ENCODE peak calls at places on chromosome 22, in six cellular contexts. K, L, C, T, E and X are unnamed samples.

GRCh38 chr22:24091551-24092420 is 80.7 kb downstream of the CABIN1 start:
- DNase-seq in K (no peak), L (no peak), C (no peak), T (no peak), E (no peak), X (no peak)

GRCh38 chr22:50191041-50191740 is 5.5 kb downstream of the TRABD start:
- DNase-seq in K (no peak), L (peak), C (no peak), T (no peak), E (no peak), X (peak)

GRCh38 chr22:46738961-46739870 is 1.2 kb upstream of the CERK start:
- DNase-seq in K (peak), L (peak), C (peak), T (peak), E (peak), X (no peak)

GRCh38 chr22:50105529-50106100 is 15.8 kb downstream of the MOV10L1 start:
- DNase-seq in K (no peak), L (no peak), C (no peak), T (no peak), E (no peak), X (peak)

GRCh38 chr22:22999473-22999872 is 70.8 kb upstream of the GNAZ start:
- DNase-seq in K (no peak), L (no peak), C (no peak), T (no peak), E (no peak), X (no peak)

GRCh38 chr22:26709617-26710390 is 52.4 kb downstream of the MIAT start:
- DNase-seq in K (no peak), L (no peak), C (no peak), T (no peak), E (no peak), X (no peak)

GRCh38 chr22:23913306-23913660 is 19.1 kb downstream of the MIF start:
- DNase-seq in K (no peak), L (peak), C (no peak), T (no peak), E (no peak), X (peak)

GRCh38 chr22:43945632-43946390 is 9.4 kb upstream of the SAMM50 start:
- DNase-seq in K (peak), L (peak), C (peak), T (peak), E (no peak), X (peak)

GRCh38 chr22:47259990-47260389 is 497.5 kb downstream of the TBC1D22A start:
- DNase-seq in K (no peak), L (no peak), C (no peak), T (no peak), E (no peak), X (no peak)

GRCh38 chr22:42321908-42322561 is 51.6 kb upstream of the TCF20 start:
- DNase-seq in K (no peak), L (no peak), C (no peak), T (no peak), E (no peak), X (no peak)

GRCh38 chr22:19117111-19117512 is 5.1 kb downstream of the DGCR2 start:
- DNase-seq in K (peak), L (no peak), C (no peak), T (no peak), E (peak), X (no peak)

GRCh38 chr22:16824718-16825687 is at the start of gene XKR3:
- DNase-seq in K (no peak), L (no peak), C (no peak), T (no peak), E (no peak), X (peak)

GRCh38 chr22:28297504-28297903 is 378.4 kb upstream of the PITPNB start:
- DNase-seq in K (no peak), L (peak), C (no peak), T (no peak), E (no peak), X (peak)

GRCh38 chr22:50470491-50470890 is 4.3 kb downstream of the SBF1 start:
- DNase-seq in K (no peak), L (peak), C (no peak), T (no peak), E (no peak), X (no peak)

GRCh38 chr22:35835998-35836691 is 118.5 kb downstream of the APOL5 start:
- DNase-seq in K (peak), L (no peak), C (peak), T (peak), E (peak), X (no peak)

GRCh38 chr22:35900483-35901168 is 128.0 kb downstream of the RBFOX2 start:
- DNase-seq in K (no peak), L (peak), C (no peak), T (no peak), E (no peak), X (no peak)

GRCh38 chr22:49547751-49548239 is 279.9 kb downstream of the BRD1 start:
- DNase-seq in K (no peak), L (no peak), C (no peak), T (no peak), E (no peak), X (no peak)

GRCh38 chr22:46053563-46054090 is 76.7 kb upstream of the WNT7B start:
- DNase-seq in K (peak), L (peak), C (no peak), T (no peak), E (no peak), X (peak)

GRCh38 chr22:37164535-37164887 is 14.8 kb upstream of the IL2RB start:
- DNase-seq in K (no peak), L (no peak), C (no peak), T (no peak), E (no peak), X (no peak)

GRCh38 chr22:37674951-37675929 is at the start of gene LGALS1:
- DNase-seq in K (peak), L (peak), C (peak), T (peak), E (peak), X (peak)

GRCh38 chr22:48919851-48920589 is 907.7 kb downstream of the BRD1 start:
- DNase-seq in K (no peak), L (no peak), C (no peak), T (no peak), E (no peak), X (no peak)